ENCODE peak calls at places on chromosomes 1 and 21, in seven cellular contexts. One of them, this sample, is unnamed.
A peak's percentile ranks its signal among the peaks of the same experiment; 100 is the strongest.

GRCh38 chr1:24865168-24865567 is 64.9 kb downstream of the RUNX3 start:
- DNase-seq in effector CD8-positive, alpha-beta T cell: no peak
- DNase-seq in NCI-H345: no peak
- DNase-seq in NCI-H2171: no peak
- DNase-seq in dermis blood vessel endothelial cell: peak; percentile 19
- DNase-seq in H7: no peak
- DNase-seq in NB4: no peak
- DNase-seq in this sample: no peak

GRCh38 chr1:6672558-6672957 is 29.1 kb downstream of the DNAJC11 start:
- DNase-seq in NB4: no peak
- DNase-seq in effector CD8-positive, alpha-beta T cell: no peak
- DNase-seq in H7: no peak
- DNase-seq in NCI-H2171: no peak
- DNase-seq in dermis blood vessel endothelial cell: no peak
- DNase-seq in NCI-H345: no peak
- DNase-seq in this sample: no peak

GRCh38 chr1:74674278-74675048 is 871 bp upstream of the ERICH3 start:
- DNase-seq in effector CD8-positive, alpha-beta T cell: no peak
- DNase-seq in NB4: no peak
- DNase-seq in NCI-H2171: no peak
- DNase-seq in NCI-H345: no peak
- DNase-seq in dermis blood vessel endothelial cell: no peak
- DNase-seq in H7: peak; percentile 31
- DNase-seq in this sample: no peak

GRCh38 chr1:47438321-47439150 is 692 bp downstream of the FOXD2 start:
- DNase-seq in dermis blood vessel endothelial cell: no peak
- DNase-seq in NCI-H2171: no peak
- DNase-seq in NB4: peak; percentile 29
- DNase-seq in H7: peak; percentile 70
- DNase-seq in effector CD8-positive, alpha-beta T cell: no peak
- DNase-seq in NCI-H345: no peak
- DNase-seq in this sample: no peak

GRCh38 chr21:17270234-17270633 is 242.6 kb upstream of the CXADR start:
- DNase-seq in NCI-H2171: peak; percentile 32
- DNase-seq in effector CD8-positive, alpha-beta T cell: no peak
- DNase-seq in NCI-H345: peak; percentile 69
- DNase-seq in H7: peak; percentile 17
- DNase-seq in NB4: peak; percentile 19
- DNase-seq in dermis blood vessel endothelial cell: peak; percentile 43
- DNase-seq in this sample: no peak

GRCh38 chr1:15178571-15179484 is 25.3 kb downstream of the TMEM51 start:
- DNase-seq in effector CD8-positive, alpha-beta T cell: no peak
- DNase-seq in NB4: no peak
- DNase-seq in H7: no peak
- DNase-seq in NCI-H345: peak; percentile 76
- DNase-seq in dermis blood vessel endothelial cell: peak; percentile 88
- DNase-seq in NCI-H2171: peak; percentile 49
- DNase-seq in this sample: peak; percentile 60

GRCh38 chr1:204830671-204831585 is 39.7 kb upstream of the NFASC start:
- DNase-seq in dermis blood vessel endothelial cell: no peak
- DNase-seq in NB4: no peak
- DNase-seq in NCI-H2171: no peak
- DNase-seq in NCI-H345: peak; percentile 63
- DNase-seq in effector CD8-positive, alpha-beta T cell: no peak
- DNase-seq in H7: peak; percentile 31
- DNase-seq in this sample: no peak

GRCh38 chr1:30743584-30744059 is 14.0 kb downstream of the LAPTM5 start:
- DNase-seq in dermis blood vessel endothelial cell: peak; percentile 68
- DNase-seq in effector CD8-positive, alpha-beta T cell: peak; percentile 54
- DNase-seq in NB4: no peak
- DNase-seq in NCI-H2171: peak; percentile 94
- DNase-seq in H7: no peak
- DNase-seq in NCI-H345: no peak
- DNase-seq in this sample: peak; percentile 47

GRCh38 chr1:108117908-108118902 is 81.9 kb downstream of the SLC25A24 start:
- DNase-seq in H7: no peak
- DNase-seq in NCI-H2171: no peak
- DNase-seq in NB4: peak; percentile 94
- DNase-seq in effector CD8-positive, alpha-beta T cell: no peak
- DNase-seq in dermis blood vessel endothelial cell: peak; percentile 38
- DNase-seq in NCI-H345: no peak
- DNase-seq in this sample: no peak

GRCh38 chr1:97331165-97331564 is 589.7 kb downstream of the DPYD start:
- DNase-seq in dermis blood vessel endothelial cell: no peak
- DNase-seq in effector CD8-positive, alpha-beta T cell: no peak
- DNase-seq in NB4: peak; percentile 5
- DNase-seq in H7: no peak
- DNase-seq in NCI-H345: no peak
- DNase-seq in NCI-H2171: no peak
- DNase-seq in this sample: no peak

GRCh38 chr1:228770779-228771223 is 35.5 kb downstream of the RHOU start:
- DNase-seq in NCI-H2171: peak; percentile 64
- DNase-seq in dermis blood vessel endothelial cell: no peak
- DNase-seq in effector CD8-positive, alpha-beta T cell: no peak
- DNase-seq in NB4: no peak
- DNase-seq in NCI-H345: peak; percentile 21
- DNase-seq in H7: no peak
- DNase-seq in this sample: peak; percentile 74

GRCh38 chr1:203954788-203955552 is 93.6 kb downstream of the SNRPE start:
- DNase-seq in NB4: peak; percentile 87
- DNase-seq in effector CD8-positive, alpha-beta T cell: no peak
- DNase-seq in H7: no peak
- DNase-seq in NCI-H2171: no peak
- DNase-seq in dermis blood vessel endothelial cell: no peak
- DNase-seq in NCI-H345: no peak
- DNase-seq in this sample: no peak

GRCh38 chr1:180156631-180157091 is 2.0 kb downstream of the QSOX1 start:
- DNase-seq in NCI-H2171: no peak
- DNase-seq in NCI-H345: no peak
- DNase-seq in dermis blood vessel endothelial cell: no peak
- DNase-seq in H7: no peak
- DNase-seq in NB4: peak; percentile 59
- DNase-seq in effector CD8-positive, alpha-beta T cell: no peak
- DNase-seq in this sample: no peak

GRCh38 chr1:108703939-108704338 is 8.8 kb upstream of the FNDC7 start:
- DNase-seq in NB4: no peak
- DNase-seq in H7: no peak
- DNase-seq in dermis blood vessel endothelial cell: no peak
- DNase-seq in effector CD8-positive, alpha-beta T cell: no peak
- DNase-seq in NCI-H345: no peak
- DNase-seq in NCI-H2171: no peak
- DNase-seq in this sample: no peak

GRCh38 chr1:89657886-89658285 is 25.0 kb downstream of the LRRC8C start:
- DNase-seq in H7: no peak
- DNase-seq in NCI-H345: no peak
- DNase-seq in NB4: no peak
- DNase-seq in dermis blood vessel endothelial cell: no peak
- DNase-seq in NCI-H2171: no peak
- DNase-seq in effector CD8-positive, alpha-beta T cell: no peak
- DNase-seq in this sample: no peak

GRCh38 chr1:67683736-67684525 is 1.1 kb upstream of the GADD45A start:
- DNase-seq in effector CD8-positive, alpha-beta T cell: no peak
- DNase-seq in H7: no peak
- DNase-seq in NCI-H345: no peak
- DNase-seq in NCI-H2171: no peak
- DNase-seq in NB4: no peak
- DNase-seq in dermis blood vessel endothelial cell: peak; percentile 65
- DNase-seq in this sample: peak; percentile 47

GRCh38 chr1:169041371-169041770 is 65.1 kb upstream of the ATP1B1 start:
- DNase-seq in dermis blood vessel endothelial cell: no peak
- DNase-seq in effector CD8-positive, alpha-beta T cell: no peak
- DNase-seq in NCI-H345: no peak
- DNase-seq in H7: no peak
- DNase-seq in NB4: peak; percentile 34
- DNase-seq in NCI-H2171: no peak
- DNase-seq in this sample: no peak

GRCh38 chr1:180262628-180263488 is 32.8 kb downstream of the LHX4 start:
- DNase-seq in H7: peak; percentile 33
- DNase-seq in effector CD8-positive, alpha-beta T cell: no peak
- DNase-seq in dermis blood vessel endothelial cell: no peak
- DNase-seq in NCI-H2171: no peak
- DNase-seq in NB4: no peak
- DNase-seq in NCI-H345: no peak
- DNase-seq in this sample: no peak